ENCODE peak calls at places on chromosomes 11 and 22, in five cellular contexts. Q is sigmoid colon, E is PC-3, B is psoas muscle, I is neuronal stem cell. A is an unnamed sample.
A peak's percentile ranks its signal among the peaks of the same experiment; 100 is the strongest.

GRCh38 chr22:17429516-17429915 is 60.3 kb downstream of the CECR2 start:
- DNase-seq in B (no peak), E (no peak), Q (no peak), I (no peak), A (no peak)

GRCh38 chr11:109794501-109794900 is 298.7 kb upstream of the ZC3H12C start:
- DNase-seq in I (no peak), B (no peak), Q (no peak), E (no peak), A (no peak)

GRCh38 chr11:110896358-110896757 is 184.1 kb upstream of the ARHGAP20 start:
- DNase-seq in E (no peak), B (no peak), I (no peak), Q (no peak), A (no peak)

GRCh38 chr11:83659466-83659865 is 373.3 kb upstream of the CCDC90B start:
- DNase-seq in I (no peak), B (no peak), Q (no peak), E (no peak), A (no peak)

GRCh38 chr11:83948205-83948604 is 662.0 kb upstream of the CCDC90B start:
- DNase-seq in E (no peak), B (no peak), I (no peak), Q (no peak), A (no peak)

GRCh38 chr22:23533328-23533762 is 46.7 kb downstream of the IGLL1 start:
- DNase-seq in B (no peak), E (no peak), Q (peak; percentile 56), I (peak; percentile 70), A (no peak)

GRCh38 chr11:46339816-46340215 is 7.4 kb upstream of the DGKZ start:
- DNase-seq in I (no peak), E (no peak), B (no peak), Q (no peak), A (no peak)

GRCh38 chr11:3086114-3086513 is 28.9 kb upstream of the CARS1 start:
- DNase-seq in I (no peak), E (no peak), Q (no peak), B (no peak), A (no peak)

GRCh38 chr11:63892233-63892632 is 24.7 kb downstream of the RCOR2 start:
- DNase-seq in E (no peak), I (no peak), B (no peak), Q (no peak), A (no peak)

GRCh38 chr11:71309611-71310010 is 57.2 kb upstream of the SHANK2 start:
- DNase-seq in E (no peak), I (no peak), Q (peak; percentile 7), B (no peak), A (peak; percentile 22)

GRCh38 chr11:107043242-107043991 is 25.1 kb upstream of the GUCY1A2 start:
- DNase-seq in B (no peak), Q (no peak), E (peak; percentile 81), I (no peak), A (no peak)

GRCh38 chr11:57800444-57801184 is 39.0 kb downstream of the CTNND1 start:
- DNase-seq in I (peak; percentile 64), B (no peak), Q (no peak), E (peak; percentile 99), A (no peak)

GRCh38 chr11:650482-650881 is 13.4 kb downstream of the DRD4 start:
- DNase-seq in E (no peak), B (no peak), I (no peak), Q (no peak), A (no peak)

GRCh38 chr11:2794947-2795346 is 90.6 kb downstream of the CDKN1C start:
- DNase-seq in Q (peak; percentile 64), I (no peak), B (peak; percentile 9), E (no peak), A (peak; percentile 62)

GRCh38 chr22:43007519-43008102 is 7.3 kb downstream of the PACSIN2 start:
- DNase-seq in Q (no peak), B (no peak), E (no peak), I (no peak), A (no peak)

GRCh38 chr22:36419177-36419911 is 31.6 kb upstream of the MYH9 start:
- DNase-seq in E (no peak), Q (peak; percentile 81), I (no peak), B (peak; percentile 25), A (no peak)

GRCh38 chr11:105867742-105868141 is 154.3 kb downstream of the MSANTD4 start:
- DNase-seq in B (no peak), E (peak; percentile 21), I (no peak), Q (no peak), A (no peak)

GRCh38 chr11:72716291-72716690 is 35.9 kb downstream of the ARAP1 start:
- DNase-seq in B (no peak), Q (no peak), E (no peak), I (no peak), A (no peak)

GRCh38 chr22:12601870-12602779 is 2925.9 kb upstream of the OR11H1 start:
- DNase-seq in I (no peak), Q (peak; percentile 63), E (no peak), B (no peak), A (no peak)

DNA sequence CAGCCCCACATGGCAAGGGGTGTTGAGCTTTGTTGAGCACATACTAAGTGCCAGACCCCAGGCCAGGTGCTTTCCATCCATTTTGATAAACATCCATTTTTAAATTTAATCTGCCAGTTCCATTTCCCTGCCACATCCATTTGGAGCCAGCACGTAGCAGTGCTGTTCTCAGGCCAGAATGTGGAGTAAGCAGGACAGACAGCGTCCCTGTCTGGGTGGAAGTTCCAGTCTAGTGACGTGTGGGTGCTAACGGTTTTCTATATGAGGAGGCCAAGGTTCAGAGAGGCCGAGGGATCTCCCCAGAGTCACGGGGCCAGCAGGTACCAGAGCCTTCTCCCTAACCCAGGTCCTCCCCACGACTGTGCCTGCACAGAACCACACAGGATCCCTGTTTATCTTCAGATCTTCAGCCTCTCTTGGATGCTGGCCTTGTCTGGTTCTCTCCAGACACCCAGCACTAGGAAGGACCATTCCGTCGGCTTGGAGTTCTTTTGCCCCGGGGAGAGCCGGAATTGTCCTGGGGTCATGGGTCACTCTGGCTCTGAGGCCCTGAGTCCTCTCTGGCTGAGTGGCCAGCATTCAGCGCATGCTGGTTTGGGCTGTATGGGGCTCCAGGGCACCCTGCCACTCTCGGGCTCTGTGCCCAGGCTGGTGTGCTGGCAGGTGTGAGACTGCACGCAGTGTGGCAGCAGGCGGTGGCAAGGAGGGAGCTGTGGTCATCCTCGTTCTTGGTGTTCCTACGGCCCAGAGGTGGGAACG is 63.6 kb upstream of the PPARA start:
- DNase-seq in E (no peak), B (peak; percentile 47), I (no peak), Q (peak; percentile 73), A (peak; percentile 69)
- H3K4me3 ChIP-seq in E (peak overlapping the region; percentile 94), B (peak overlapping the region; percentile 48), I (no peak overlapping the region), Q (no peak overlapping the region), A (peak overlapping the region; percentile 36)

GRCh38 chr22:48892571-48893287 is 934.9 kb downstream of the BRD1 start:
- DNase-seq in I (no peak), Q (no peak), E (no peak), B (no peak), A (no peak)
- H3K9me3 ChIP-seq in I (no peaks in the 10 kb centered on the region), Q (no peaks in the 10 kb centered on the region), E (no peaks in the 10 kb centered on the region), B (no peaks in the 10 kb centered on the region), A (peaks cover 3% of the 10 kb centered on the region)

DNA sequence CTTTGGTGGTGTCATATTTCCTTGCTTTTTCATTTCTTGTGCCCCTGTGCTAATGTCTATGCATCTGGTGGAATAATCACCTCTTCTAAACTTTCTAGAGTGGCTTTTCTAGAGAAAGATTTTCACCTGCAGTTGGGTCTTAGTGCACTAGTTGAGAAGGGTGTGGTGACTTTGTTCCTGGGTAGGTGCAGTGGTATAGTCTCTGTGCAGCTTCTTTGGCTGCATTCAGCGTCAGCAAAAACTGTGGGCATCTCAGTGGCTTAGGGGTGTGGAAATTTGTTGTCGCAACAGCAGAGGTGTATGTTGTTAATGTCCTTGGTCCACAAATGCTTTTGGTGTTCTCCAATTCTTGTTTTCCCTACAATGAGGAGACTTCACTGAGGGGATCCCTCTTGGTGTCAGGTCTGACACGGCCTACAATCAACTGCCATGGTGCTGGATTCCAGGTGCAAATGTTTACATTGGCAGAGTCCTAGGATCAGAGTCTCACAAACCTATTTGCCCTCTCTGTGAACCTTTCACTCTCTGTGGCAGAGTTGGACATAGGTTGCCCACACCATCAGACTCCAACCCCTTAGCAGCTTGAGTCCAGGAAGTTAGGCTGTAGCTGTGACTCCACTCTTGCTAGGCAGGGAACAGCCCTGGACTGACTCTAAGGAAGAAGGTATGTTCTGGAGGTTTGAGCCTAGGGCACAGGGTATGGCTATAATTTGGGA is 48.8 kb downstream of the GDPD4 start:
- DNase-seq in I (no peak), Q (no peak), B (no peak), E (no peak), A (no peak)
- H3K4me3 ChIP-seq in I (peak overlapping the region; percentile 3), Q (no peak overlapping the region), B (no peak overlapping the region), E (no peak overlapping the region), A (no peak overlapping the region)

GRCh38 chr11:10044618-10045017 is 249.4 kb downstream of the SBF2 start:
- DNase-seq in Q (no peak), E (no peak), B (no peak), I (no peak), A (no peak)
- H3K9me3 ChIP-seq in Q (peaks cover 10% of the 10 kb centered on the region), E (peaks cover 14% of the 10 kb centered on the region), B (peaks cover 21% of the 10 kb centered on the region), I (peaks cover 6% of the 10 kb centered on the region), A (peaks cover 32% of the 10 kb centered on the region)

GRCh38 chr22:34001701-34002466 is 81.6 kb upstream of the LARGE1 start:
- DNase-seq in E (no peak), Q (no peak), I (no peak), B (no peak), A (no peak)

GRCh38 chr22:34000879-34001526 is 80.7 kb upstream of the LARGE1 start:
- DNase-seq in B (no peak), Q (no peak), E (no peak), I (no peak), A (no peak)

GRCh38 chr22:34004058-34004457 is 83.8 kb upstream of the LARGE1 start:
- DNase-seq in I (no peak), Q (no peak), E (no peak), B (no peak), A (no peak)
- H3K4me3 ChIP-seq in I (no peak overlapping the region), Q (no peak overlapping the region), E (no peak overlapping the region), B (no peak overlapping the region), A (no peak overlapping the region)

DNA sequence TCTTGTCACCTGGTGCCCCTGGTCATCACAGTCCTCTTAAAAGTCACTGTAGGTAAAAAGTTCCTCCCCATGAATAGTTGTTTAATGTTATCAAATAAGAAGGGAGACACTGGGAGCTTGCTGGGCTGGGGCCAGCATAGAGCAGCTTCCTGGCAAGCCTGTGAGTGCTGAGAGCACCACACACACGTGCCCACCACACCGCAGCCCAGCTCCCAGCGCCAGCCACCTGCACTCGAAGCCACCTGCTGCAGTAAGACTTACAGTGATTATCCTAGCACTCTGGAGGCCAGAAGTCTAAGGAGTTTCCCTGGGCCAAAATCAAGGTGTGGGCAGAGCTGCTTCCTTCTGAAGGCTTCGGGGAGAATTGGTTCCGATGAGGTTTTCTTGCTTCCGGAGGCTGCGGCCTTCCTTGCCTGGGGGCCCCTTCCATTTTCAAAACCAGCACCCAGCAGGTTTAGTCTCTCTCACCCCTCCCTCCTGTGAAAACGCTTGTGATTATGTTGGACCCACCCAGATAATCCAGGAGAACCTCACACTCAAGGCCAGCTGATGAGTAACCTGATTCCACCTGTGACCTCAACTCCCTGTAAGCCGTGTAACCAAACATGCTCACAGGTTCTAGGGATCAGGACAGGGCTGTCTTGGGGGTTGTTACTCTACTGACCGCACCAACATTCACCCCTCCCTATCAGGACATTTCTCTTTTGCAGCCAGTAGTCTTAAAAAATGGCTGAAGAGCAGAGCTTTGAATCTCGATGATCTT is 687.2 kb downstream of the TBC1D22A start:
- DNase-seq in I (no peak), E (no peak), B (no peak), Q (no peak), A (no peak)
- H3K9me3 ChIP-seq in I (peaks cover 72% of the 10 kb centered on the region), E (no peaks in the 10 kb centered on the region), B (peaks cover 7% of the 10 kb centered on the region), Q (peaks cover 5% of the 10 kb centered on the region), A (peaks cover 4% of the 10 kb centered on the region)

A was measured in ascending aorta.